ENCODE peak calls at places on chromosomes 7 and 10, in seven cellular contexts. B is H54, N is lower leg skin, C is NCI-H1930, X is fibroblast of lung, I is A172, Q is NCI-H748 treated with DMSO at 0.1 percent for 48 hours. E is an unnamed sample.

GRCh38 chr10:94066411-94066810 is 72.7 kb downstream of the PLCE1 start:
- DNase-seq in I (peak), B (no peak), C (no peak), Q (no peak), X (peak), N (no peak), E (no peak)

GRCh38 chr7:144011458-144012230 is 11.5 kb downstream of the OR6B1 start:
- DNase-seq in I (peak), X (peak), Q (no peak), N (no peak), B (no peak), C (no peak), E (no peak)

GRCh38 chr10:51879238-51879637 is 179.8 kb upstream of the CSTF2T start:
- DNase-seq in I (peak), C (no peak), X (peak), Q (no peak), B (no peak), N (peak), E (peak)

GRCh38 chr10:65394898-65395297 is 1530.9 kb upstream of the LRRTM3 start:
- DNase-seq in B (peak), N (no peak), I (peak), X (peak), C (no peak), Q (no peak), E (no peak)

GRCh38 chr10:61950449-61951143 is 49.1 kb downstream of the ARID5B start:
- DNase-seq in Q (no peak), I (no peak), X (no peak), N (no peak), B (no peak), C (no peak), E (no peak)

GRCh38 chr7:74290999-74291441 is 1.8 kb downstream of the CLIP2 start:
- DNase-seq in X (no peak), N (no peak), B (no peak), C (no peak), I (no peak), Q (no peak), E (no peak)

GRCh38 chr10:69861251-69862240 is 59.8 kb downstream of the COL13A1 start:
- DNase-seq in B (peak), X (peak), C (no peak), N (no peak), I (peak), Q (no peak), E (no peak)

GRCh38 chr7:8436965-8437364 is 3.6 kb downstream of the NXPH1 start:
- DNase-seq in X (peak), N (no peak), C (no peak), B (peak), I (peak), Q (peak), E (no peak)

GRCh38 chr10:24722676-24723385 is 856 bp downstream of the ARHGAP21 start:
- DNase-seq in C (no peak), Q (no peak), X (peak), I (no peak), N (no peak), B (no peak), E (peak)

GRCh38 chr10:30583778-30584415 is 45.7 kb downstream of the LYZL2 start:
- DNase-seq in C (no peak), B (peak), I (peak), X (peak), Q (no peak), N (peak), E (peak)

GRCh38 chr7:50543776-50544442 is 21.3 kb downstream of the DDC start:
- DNase-seq in Q (no peak), C (no peak), B (no peak), X (no peak), I (no peak), N (peak), E (no peak)

GRCh38 chr10:106615081-106615480 is 549.4 kb downstream of the SORCS1 start:
- DNase-seq in I (peak), N (no peak), Q (no peak), B (no peak), X (no peak), C (no peak), E (no peak)

GRCh38 chr10:132023092-132023811 is 41.5 kb upstream of the BNIP3 start:
- DNase-seq in Q (peak), I (peak), B (peak), X (peak), N (peak), C (no peak), E (peak)

GRCh38 chr10:74092372-74092771 is 58.3 kb downstream of the AP3M1 start:
- DNase-seq in Q (no peak), X (no peak), C (no peak), B (no peak), I (no peak), N (no peak), E (no peak)

GRCh38 chr7:78018541-78019456 is 220.2 kb downstream of the PHTF2 start:
- DNase-seq in N (peak), C (no peak), I (no peak), X (peak), B (peak), Q (peak), E (peak)

GRCh38 chr10:48306265-48306869 is at the start of gene MAPK8:
- DNase-seq in N (peak), X (peak), I (peak), B (peak), C (peak), Q (peak), E (peak)

GRCh38 chr7:57203161-57203791 is 71.0 kb upstream of the ZNF479 start:
- DNase-seq in Q (no peak), I (no peak), B (no peak), X (no peak), N (no peak), C (no peak), E (no peak)

GRCh38 chr7:83677180-83677866 is 28.4 kb upstream of the SEMA3E start:
- DNase-seq in I (peak), N (peak), C (no peak), X (peak), B (peak), Q (peak), E (no peak)

GRCh38 chr7:100863406-100863950 is 3.7 kb upstream of the TRIP6 start:
- DNase-seq in C (no peak), B (no peak), I (peak), Q (no peak), N (no peak), X (no peak), E (no peak)

GRCh38 chr7:3916146-3916545 is 615.1 kb downstream of the SDK1 start:
- DNase-seq in N (no peak), B (no peak), X (peak), I (peak), Q (no peak), C (no peak), E (no peak)

GRCh38 chr7:7707756-7708310 is 10.6 kb downstream of the RPA3 start:
- DNase-seq in I (peak), Q (no peak), C (peak), N (no peak), B (no peak), X (no peak), E (no peak)

GRCh38 chr10:84540617-84541288 is 212.4 kb downstream of the CCSER2 start:
- DNase-seq in B (peak), N (peak), C (no peak), X (peak), Q (no peak), I (peak), E (no peak)

GRCh38 chr7:44398953-44399574 is 73.7 kb upstream of the CAMK2B start:
- DNase-seq in Q (no peak), C (no peak), N (no peak), X (peak), I (no peak), B (no peak), E (no peak)

GRCh38 chr10:30043476-30044270 is 15.7 kb downstream of the JCAD start:
- DNase-seq in X (no peak), B (no peak), I (no peak), Q (no peak), N (no peak), C (no peak), E (no peak)

GRCh38 chr10:132630156-132630555 is 92.6 kb downstream of the INPP5A start:
- DNase-seq in I (no peak), B (no peak), C (no peak), X (no peak), N (no peak), Q (no peak), E (peak)

GRCh38 chr7:104971290-104972071 is 42.5 kb upstream of the KMT2E start:
- DNase-seq in X (peak), C (peak), I (no peak), N (no peak), Q (no peak), B (no peak), E (peak)

GRCh38 chr10:49426490-49427360 is 30.8 kb upstream of the DRGX start:
- DNase-seq in B (no peak), N (no peak), X (no peak), Q (no peak), C (no peak), I (no peak), E (no peak)

GRCh38 chr10:77565590-77566023 is 72.0 kb downstream of the KCNMA1 start:
- DNase-seq in B (no peak), C (no peak), X (no peak), Q (no peak), I (peak), N (no peak), E (peak)

GRCh38 chr10:5960070-5960972 is 17.0 kb downstream of the IL15RA start:
- DNase-seq in C (no peak), Q (no peak), N (no peak), B (no peak), X (peak), I (peak), E (no peak)

GRCh38 chr10:121527690-121528089 is 70.6 kb downstream of the FGFR2 start:
- DNase-seq in X (peak), B (no peak), N (no peak), Q (no peak), I (no peak), C (no peak), E (no peak)

GRCh38 chr7:47572101-47572460 is 9.8 kb downstream of the TNS3 start:
- DNase-seq in I (no peak), X (no peak), C (no peak), B (no peak), N (no peak), Q (no peak), E (no peak)

GRCh38 chr10:133156674-133157579 is 3.1 kb upstream of the KNDC1 start:
- DNase-seq in B (no peak), Q (no peak), I (no peak), C (no peak), N (no peak), X (no peak), E (no peak)

GRCh38 chr10:72083234-72084093 is 4.9 kb downstream of the SPOCK2 start:
- DNase-seq in Q (no peak), I (no peak), X (no peak), B (no peak), C (no peak), N (no peak), E (no peak)

GRCh38 chr10:83164134-83164533 is 975.2 kb upstream of the GHITM start:
- DNase-seq in Q (no peak), N (no peak), C (no peak), X (no peak), I (no peak), B (no peak), E (no peak)

GRCh38 chr7:90720970-90721768 is 125.0 kb downstream of the CDK14 start:
- DNase-seq in N (no peak), C (no peak), B (no peak), X (peak), I (peak), Q (no peak), E (no peak)

GRCh38 chr10:10043083-10043482 is 974.6 kb upstream of the CELF2 start:
- DNase-seq in I (no peak), Q (no peak), C (no peak), N (no peak), X (no peak), B (no peak), E (no peak)

GRCh38 chr7:16034353-16034752 is 347.9 kb upstream of the MEOX2 start:
- DNase-seq in C (no peak), I (peak), X (peak), B (peak), N (no peak), Q (no peak), E (no peak)

GRCh38 chr10:62585211-62585758 is 211.1 kb downstream of the ZNF365 start:
- DNase-seq in C (no peak), I (no peak), X (no peak), B (no peak), Q (no peak), N (no peak), E (no peak)

GRCh38 chr7:139703468-139704307 is 74.1 kb downstream of the HIPK2 start:
- DNase-seq in X (no peak), N (no peak), B (no peak), Q (no peak), C (no peak), I (no peak), E (no peak)

E was measured in tibial artery.